ENCODE peak calls at places on chromosomes 12 and 14, in seven cellular contexts. J is epithelial cell of proximal tubule, X is fibroblast of lung, R is cardiac fibroblast, S is psoas muscle, A is hepatocyte, Y is pancreas. L is an unnamed sample.

GRCh38 chr14:80202888-80203562 is 8.3 kb downstream of the DIO2 start:
- DNase-seq in J (no peak), X (no peak), R (peak), S (no peak), A (no peak), Y (no peak), L (peak)

GRCh38 chr14:79161576-79161975 is 991.4 kb downstream of the NRXN3 start:
- DNase-seq in J (no peak), X (peak), R (peak), S (no peak), A (peak), Y (no peak), L (no peak)

GRCh38 chr12:102618197-102618897 is 138.0 kb upstream of the IGF1 start:
- DNase-seq in J (no peak), X (no peak), R (no peak), S (peak), A (no peak), Y (no peak), L (no peak)

GRCh38 chr12:75553865-75554555 is 42.6 kb upstream of the KRR1 start:
- DNase-seq in J (no peak), X (no peak), R (no peak), S (no peak), A (no peak), Y (no peak), L (no peak)

GRCh38 chr14:55579724-55580400 is at the start of gene KTN1:
- DNase-seq in J (no peak), X (peak), R (peak), S (peak), A (peak), Y (peak), L (peak)

GRCh38 chr12:8887285-8887715 is 27.0 kb upstream of the PHC1 start:
- DNase-seq in J (peak), X (no peak), R (peak), S (no peak), A (no peak), Y (no peak), L (no peak)

GRCh38 chr12:122964439-122965257 is 1.6 kb downstream of the ABCB9 start:
- DNase-seq in J (no peak), X (no peak), R (no peak), S (no peak), A (no peak), Y (no peak), L (no peak)

GRCh38 chr12:121804417-121805111 is 755 bp downstream of the SETD1B start:
- DNase-seq in J (no peak), X (no peak), R (peak), S (peak), A (peak), Y (peak), L (no peak)

GRCh38 chr14:100306256-100306505 is at the start of gene SLC25A29:
- DNase-seq in J (no peak), X (no peak), R (no peak), S (no peak), A (no peak), Y (no peak), L (no peak)

GRCh38 chr14:24240110-24240918 is 2.1 kb downstream of the TINF2 start:
- DNase-seq in J (no peak), X (no peak), R (no peak), S (no peak), A (no peak), Y (no peak), L (no peak)

DNA sequence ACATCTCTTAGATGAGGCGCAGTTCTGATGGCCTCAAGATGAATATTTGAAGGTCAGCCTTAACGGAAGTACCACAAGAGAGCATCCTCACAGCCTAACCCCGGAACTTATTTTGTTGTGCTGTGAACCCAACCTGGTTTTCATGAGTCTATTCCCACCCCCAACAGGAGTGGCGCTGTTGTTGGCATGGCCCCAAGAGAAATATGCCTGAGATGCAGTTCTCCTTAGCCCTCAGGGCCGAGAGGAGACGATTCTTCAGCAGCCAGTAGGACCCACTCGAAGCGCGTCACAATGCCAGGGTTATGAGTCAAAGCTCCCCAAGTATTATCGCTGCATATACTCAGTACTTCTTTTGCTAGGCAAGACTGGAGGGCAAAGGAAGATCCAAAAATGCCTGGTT is 24.5 kb upstream of the BCL11B start:
- DNase-seq in J (no peak), X (no peak), R (no peak), S (no peak), A (no peak), Y (no peak), L (no peak)
- TF ChIP-seq CTCF in J (no peak), X (no peak), R (no peak), S (no peak), A (no peak), Y (no peak), L (no peak)

GRCh38 chr12:20370001-20370381 is 1.7 kb downstream of the PDE3A start:
- DNase-seq in J (no peak), X (no peak), R (peak), S (no peak), A (peak), Y (no peak), L (no peak)

GRCh38 chr12:20369164-20370000 is 1.0 kb downstream of the PDE3A start:
- DNase-seq in J (no peak), X (peak), R (peak), S (peak), A (peak), Y (peak), L (peak)

GRCh38 chr12:20366776-20367409 is 1.4 kb upstream of the PDE3A start:
- DNase-seq in J (no peak), X (no peak), R (no peak), S (no peak), A (no peak), Y (no peak), L (no peak)

GRCh38 chr12:20367731-20368652 is at the start of gene PDE3A:
- DNase-seq in J (peak), X (peak), R (peak), S (peak), A (peak), Y (peak), L (no peak)

DNA sequence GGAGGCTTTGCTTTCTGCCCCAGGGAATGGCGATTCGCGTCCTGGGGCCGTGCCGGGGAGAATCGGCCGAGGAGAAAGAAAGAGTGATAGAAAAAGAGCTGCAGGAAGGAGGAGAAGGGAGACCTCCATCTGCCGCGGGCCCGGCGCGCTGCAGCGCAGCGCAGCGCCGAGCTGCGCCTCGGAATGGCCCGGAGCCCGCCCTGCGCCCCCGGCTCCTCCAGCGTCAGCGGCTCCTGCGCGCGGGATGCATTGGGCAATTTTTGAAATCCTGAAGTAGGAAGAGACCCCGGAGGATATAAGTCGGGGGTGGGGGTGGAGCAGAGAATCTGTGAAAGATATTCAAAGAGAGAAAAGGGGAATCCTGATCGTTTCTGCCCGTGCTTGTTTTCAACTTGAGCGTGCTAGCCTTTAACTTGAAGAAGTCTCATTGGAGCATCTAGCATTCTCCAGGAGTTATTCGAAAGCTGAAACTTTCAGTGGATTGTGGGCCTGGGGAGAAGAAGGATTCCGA is 371 bp downstream of the PDE3A start:
- DNase-seq in J (no peak), X (peak), R (peak), S (peak), A (peak), Y (peak), L (no peak)
- H3K4me3 ChIP-seq in J (peak), X (peak), R (peak), S (peak), A (peak), Y (peak), L (peak)

GRCh38 chr14:96261053-96261452 is 5.0 kb downstream of the BDKRB1 start:
- DNase-seq in J (no peak), X (no peak), R (no peak), S (no peak), A (no peak), Y (no peak), L (no peak)

GRCh38 chr14:96263347-96264199 is 7.6 kb downstream of the BDKRB1 start:
- DNase-seq in J (no peak), X (peak), R (no peak), S (no peak), A (no peak), Y (no peak), L (no peak)

GRCh38 chr14:96260341-96260821 is 4.4 kb downstream of the BDKRB1 start:
- DNase-seq in J (no peak), X (peak), R (peak), S (no peak), A (no peak), Y (no peak), L (no peak)

GRCh38 chr14:96264200-96264553 is 8.2 kb downstream of the BDKRB1 start:
- DNase-seq in J (no peak), X (no peak), R (no peak), S (no peak), A (no peak), Y (no peak), L (no peak)

GRCh38 chr14:96261772-96262485 is 5.9 kb downstream of the BDKRB1 start:
- DNase-seq in J (no peak), X (no peak), R (no peak), S (no peak), A (no peak), Y (no peak), L (no peak)
- TF ChIP-seq CTCF in J (no peak), X (no peak), R (no peak), S (no peak), A (no peak), Y (no peak), L (no peak)

GRCh38 chr12:70948976-70949336 is 28.4 kb upstream of the PTPRR start:
- DNase-seq in J (no peak), X (peak), R (no peak), S (no peak), A (no peak), Y (no peak), L (no peak)

GRCh38 chr12:70948236-70948975 is 27.9 kb upstream of the PTPRR start:
- DNase-seq in J (peak), X (no peak), R (peak), S (no peak), A (no peak), Y (no peak), L (no peak)
- H3K4me3 ChIP-seq in J (no peak), X (no peak), R (no peak), S (no peak), A (no peak), Y (no peak), L (no peak)

GRCh38 chr12:50980545-50980944 is 28.2 kb downstream of the HIGD1C start:
- DNase-seq in J (no peak), X (no peak), R (no peak), S (no peak), A (no peak), Y (no peak), L (no peak)
- TF ChIP-seq CTCF in J (no peak), X (no peak), R (no peak), S (no peak), A (no peak), Y (no peak), L (no peak)

GRCh38 chr12:6952860-6953416 is 1.8 kb downstream of the PTPN6 start:
- DNase-seq in J (no peak), X (no peak), R (no peak), S (no peak), A (no peak), Y (peak), L (no peak)
- H3K4me3 ChIP-seq in J (no peak), X (no peak), R (no peak), S (peak), A (no peak), Y (no peak), L (peak)

GRCh38 chr12:4120316-4120920 is 153.1 kb upstream of the CCND2 start:
- DNase-seq in J (no peak), X (no peak), R (no peak), S (no peak), A (no peak), Y (no peak), L (no peak)

GRCh38 chr12:4117386-4118016 is 156.1 kb upstream of the CCND2 start:
- DNase-seq in J (no peak), X (no peak), R (no peak), S (no peak), A (no peak), Y (no peak), L (no peak)

GRCh38 chr12:4119157-4119761 is 154.3 kb upstream of the CCND2 start:
- DNase-seq in J (no peak), X (no peak), R (no peak), S (no peak), A (no peak), Y (no peak), L (no peak)

GRCh38 chr12:4118017-4118510 is 155.5 kb upstream of the CCND2 start:
- DNase-seq in J (peak), X (peak), R (peak), S (peak), A (peak), Y (no peak), L (no peak)

DNA sequence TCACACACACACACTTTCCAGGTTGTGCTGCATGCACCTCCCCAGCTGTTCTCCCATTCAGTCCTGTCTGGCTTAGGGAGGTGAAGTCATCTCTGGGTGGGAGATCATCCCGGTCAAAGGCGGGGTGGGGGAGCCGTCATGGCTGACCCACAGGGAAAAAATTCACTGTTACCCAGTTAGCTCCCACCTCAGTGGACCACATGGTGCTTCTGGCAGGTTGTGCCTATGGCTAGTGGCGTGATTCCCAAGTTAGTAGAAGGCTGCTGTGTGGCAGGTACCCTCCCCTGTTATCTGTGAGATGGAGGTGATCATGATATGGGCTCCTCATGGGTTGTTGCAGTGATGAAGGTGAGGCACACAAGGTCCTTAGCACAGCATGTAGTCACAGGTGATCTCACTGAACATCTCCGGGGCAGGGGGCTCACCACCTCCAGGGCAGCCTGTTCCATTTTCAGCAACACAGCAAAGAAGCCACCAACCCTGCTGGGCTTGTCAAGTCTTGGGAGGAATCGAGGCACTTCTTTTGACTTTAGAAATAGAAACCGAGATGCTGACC is 154.9 kb upstream of the CCND2 start:
- DNase-seq in J (no peak), X (no peak), R (no peak), S (no peak), A (no peak), Y (no peak), L (no peak)
- TF ChIP-seq CTCF in J (no peak), X (no peak), R (no peak), S (no peak), A (no peak), Y (no peak), L (no peak)

DNA sequence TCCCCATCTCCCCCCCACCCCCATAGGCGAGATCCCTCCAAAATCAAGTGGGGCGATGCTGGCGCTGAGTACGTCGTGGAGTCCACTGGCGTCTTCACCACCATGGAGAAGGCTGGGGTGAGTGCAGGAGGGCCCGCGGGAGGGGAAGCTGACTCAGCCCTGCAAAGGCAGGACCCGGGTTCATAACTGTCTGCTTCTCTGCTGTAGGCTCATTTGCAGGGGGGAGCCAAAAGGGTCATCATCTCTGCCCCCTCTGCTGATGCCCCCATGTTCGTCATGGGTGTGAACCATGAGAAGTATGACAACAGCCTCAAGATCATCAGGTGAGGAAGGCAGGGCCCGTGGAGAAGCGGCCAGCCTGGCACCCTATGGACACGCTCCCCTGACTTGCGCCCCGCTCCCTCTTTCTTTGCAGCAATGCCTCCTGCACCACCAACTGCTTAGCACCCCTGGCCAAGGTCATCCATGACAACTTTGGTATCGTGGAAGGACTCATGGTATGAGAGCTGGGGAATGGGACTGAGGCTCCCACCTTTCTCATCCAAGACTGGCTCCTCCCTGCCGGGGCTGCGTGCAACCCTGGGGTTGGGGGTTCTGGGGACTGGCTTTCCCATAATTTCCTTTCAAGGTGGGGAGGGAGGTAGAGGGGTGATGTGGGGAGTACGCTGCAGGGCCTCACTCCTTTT is 2.7 kb downstream of the GAPDH start:
- DNase-seq in J (no peak), X (no peak), R (peak), S (no peak), A (no peak), Y (no peak), L (no peak)
- H3K4me3 ChIP-seq in J (peak), X (peak), R (peak), S (peak), A (no peak), Y (no peak), L (no peak)

L was measured in stomach.